ENCODE peak calls at places on chromosomes 3 and 15, in four cellular contexts. V is K562, R is HepG2, Q is GM12878. O is an unnamed sample.

GRCh38 chr3:16132926-16133325 is 41.6 kb upstream of the GALNT15 start:
- DNase-seq in V (no peak), R (no peak), Q (no peak), O (no peak)

GRCh38 chr15:87896926-87897325 is 359.6 kb downstream of the NTRK3 start:
- DNase-seq in V (no peak), R (no peak), Q (no peak), O (no peak)

GRCh38 chr3:184677344-184678316 is 34.2 kb downstream of the MAGEF1 start:
- DNase-seq in V (no peak), R (no peak), Q (no peak), O (no peak)

GRCh38 chr15:71538922-71539321 is 271.4 kb upstream of the NR2E3 start:
- DNase-seq in V (no peak), R (no peak), Q (no peak), O (no peak)

GRCh38 chr15:90774731-90775521 is 57.8 kb downstream of the BLM start:
- DNase-seq in V (no peak), R (no peak), Q (no peak), O (no peak)

GRCh38 chr3:188059346-188059745 is 94.6 kb upstream of the LPP start:
- DNase-seq in V (no peak), R (no peak), Q (no peak), O (no peak)

GRCh38 chr15:67914537-67915373 is 74.9 kb upstream of the RNU6-1 start:
- DNase-seq in V (peak), R (peak), Q (no peak), O (no peak)

GRCh38 chr15:75235051-75235673 is 23.0 kb upstream of the GOLGA6C start:
- DNase-seq in V (no peak), R (no peak), Q (no peak), O (no peak)

GRCh38 chr15:94230436-94230885 is 900 bp upstream of the MCTP2 start:
- DNase-seq in V (no peak), R (no peak), Q (no peak), O (no peak)

GRCh38 chr3:3800685-3801509 is 1.7 kb downstream of the LRRN1 start:
- DNase-seq in V (no peak), R (no peak), Q (no peak), O (peak)

GRCh38 chr3:39137435-39137936 is 15.9 kb downstream of the CSRNP1 start:
- DNase-seq in V (no peak), R (no peak), Q (no peak), O (no peak)

GRCh38 chr3:8730641-8731040 is 3.0 kb upstream of the CAV3 start:
- DNase-seq in V (no peak), R (no peak), Q (no peak), O (no peak)

GRCh38 chr3:196274585-196274984 is 12.9 kb downstream of the PCYT1A start:
- DNase-seq in V (peak), R (no peak), Q (peak), O (no peak)

GRCh38 chr3:127288921-127289645 is 1.2 kb upstream of the PRR20G start:
- DNase-seq in V (no peak), R (peak), Q (no peak), O (no peak)

DNA sequence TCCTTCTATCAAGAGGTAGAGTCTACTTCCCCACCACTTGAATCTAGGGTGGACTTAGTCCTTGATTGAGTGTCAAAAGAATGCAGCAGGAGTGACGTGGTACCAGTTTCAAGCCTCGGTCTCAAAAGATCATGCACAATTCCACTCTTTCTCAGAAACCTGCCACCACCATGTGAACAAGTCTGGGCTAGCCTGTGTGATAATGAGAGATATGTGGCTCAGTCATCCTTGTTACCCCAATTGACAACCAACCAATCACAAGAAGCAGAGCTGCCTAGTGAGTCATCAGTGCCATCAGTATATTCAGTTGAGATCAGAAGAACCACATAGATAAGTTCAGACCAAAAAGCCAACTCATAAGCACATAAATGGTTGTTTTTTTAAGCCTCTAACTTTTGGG is 374.5 kb downstream of the IL20RB start:
- DNase-seq in V (no peak), R (no peak), Q (peak), O (no peak)
- TF ChIP-seq SMC3 in V (no peak), R (no peak), Q (no peak), O (no peak)

DNA sequence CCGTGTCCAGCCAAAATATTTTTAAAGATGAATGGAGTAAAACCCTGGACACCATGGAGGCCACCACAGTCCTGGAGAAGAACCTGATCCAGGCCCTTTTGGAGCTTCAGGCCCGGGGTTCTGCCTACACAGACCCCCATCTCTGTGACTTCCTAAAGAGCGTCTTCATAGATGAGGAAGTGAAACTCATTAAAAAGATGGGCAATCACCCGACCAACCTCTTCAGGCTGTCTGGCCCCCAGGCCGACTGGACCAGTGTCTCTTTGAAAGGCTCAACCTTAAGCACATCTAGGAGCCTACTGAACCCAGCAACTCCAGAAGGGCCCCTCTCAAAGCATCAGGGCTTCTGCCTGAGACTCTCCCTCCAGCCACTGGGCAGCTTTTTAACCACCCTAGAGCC is 107.9 kb upstream of the FAM174B start:
- DNase-seq in V (no peak), R (no peak), Q (no peak), O (no peak)
- TF ChIP-seq FOXM1 in V (no peak), R (no peak), Q (no peak), O (no peak)

DNA sequence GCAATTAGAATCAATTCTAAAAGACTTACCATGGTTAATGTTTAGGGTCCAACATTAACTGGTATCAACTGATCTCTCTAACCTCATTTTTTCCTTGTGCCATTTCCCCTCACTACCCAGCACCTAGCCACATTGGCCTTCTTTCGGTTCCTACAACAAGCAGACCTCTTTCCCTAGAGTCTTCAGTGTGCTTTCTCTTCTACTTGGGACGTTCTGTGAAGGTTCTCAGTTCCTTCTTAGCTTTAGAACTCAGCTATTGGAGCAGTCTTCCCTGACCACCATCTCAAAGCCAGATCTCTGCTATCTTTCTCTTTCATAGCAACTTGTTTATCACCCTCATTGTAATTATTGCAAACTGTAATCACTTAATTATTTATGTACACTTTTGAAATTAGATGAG is 31.5 kb upstream of the MINDY4B start:
- DNase-seq in V (no peak), R (no peak), Q (no peak), O (no peak)
- TF ChIP-seq SMC3 in V (no peak), R (no peak), Q (no peak), O (no peak)

DNA sequence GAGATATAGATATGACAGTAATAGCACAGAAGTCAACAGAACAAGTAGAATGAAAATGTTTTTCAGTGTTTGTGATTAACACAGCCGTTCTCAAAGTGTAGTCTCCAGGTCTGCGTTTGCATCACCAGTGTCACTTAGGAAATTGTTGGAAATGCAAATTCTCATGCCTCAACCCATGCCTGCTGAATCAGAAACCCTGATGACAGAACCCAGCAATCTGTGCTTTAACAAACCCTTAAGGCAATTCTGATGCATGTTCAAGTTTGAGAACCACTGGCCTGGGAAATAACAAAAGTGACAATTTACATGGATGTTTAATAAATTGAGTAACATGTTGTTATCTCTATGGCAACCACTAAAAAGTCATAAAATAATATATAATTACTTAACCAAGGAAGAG is 103.1 kb upstream of the ATP11B start:
- DNase-seq in V (no peak), R (no peak), Q (no peak), O (peak)
- TF ChIP-seq FOXM1 in V (no peak), R (no peak), Q (no peak), O (no peak)

GRCh38 chr15:29568840-29569532 is 253.3 kb downstream of the TJP1 start:
- DNase-seq in V (no peak), R (peak), Q (no peak), O (peak)
- TF ChIP-seq SMC3 in V (no peak), R (no peak), Q (no peak), O (no peak)

GRCh38 chr3:14698601-14699244 is 23.8 kb downstream of the C3orf20 start:
- DNase-seq in V (no peak), R (no peak), Q (no peak), O (no peak)
- TF ChIP-seq FOXM1 in V (no peak), R (no peak), Q (no peak), O (no peak)

GRCh38 chr15:32957219-32957618 is 237.3 kb downstream of the FMN1 start:
- DNase-seq in V (no peak), R (no peak), Q (no peak), O (no peak)
- TF ChIP-seq SMC3 in V (no peak), R (no peak), Q (no peak), O (no peak)

DNA sequence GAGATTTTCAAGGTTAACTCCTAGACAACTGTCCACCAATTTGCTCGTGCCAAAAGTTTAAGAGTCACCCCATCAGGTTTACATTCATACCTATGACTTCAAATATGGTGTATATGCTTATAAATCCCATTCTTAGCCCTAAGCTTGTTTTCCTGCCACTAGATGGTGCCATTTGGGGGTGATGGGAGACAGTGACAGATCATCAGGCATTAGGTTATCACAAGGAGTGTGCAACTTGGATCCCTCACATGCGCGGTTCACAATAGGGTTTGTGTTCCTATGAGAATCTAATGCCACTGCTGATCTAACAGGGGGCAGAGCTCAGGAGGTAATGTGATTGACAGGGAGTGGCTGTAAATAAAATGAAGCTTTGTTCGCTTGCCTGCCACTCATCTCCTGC is 182.7 kb downstream of the CNTN6 start:
- DNase-seq in V (no peak), R (no peak), Q (no peak), O (no peak)
- TF ChIP-seq FOXM1 in V (no peak), R (no peak), Q (no peak), O (no peak)

GRCh38 chr3:147049305-147049704 is 357.0 kb downstream of the ZIC4 start:
- DNase-seq in V (no peak), R (no peak), Q (no peak), O (no peak)
- TF ChIP-seq SMC3 in V (no peak), R (no peak), Q (no peak), O (no peak)